ENCODE peak calls at places on chromosomes 11 and 22, in five cellular contexts. X, G, I, U and A are unnamed samples.

GRCh38 chr11:62953811-62954210 is 31.0 kb downstream of the SLC22A6 start:
- DNase-seq in G (no peak), I (no peak), U (no peak), X (no peak), A (no peak)

GRCh38 chr11:73661035-73661628 is 14.8 kb downstream of the PLEKHB1 start:
- DNase-seq in I (peak; percentile 92), X (peak; percentile 81), U (peak; percentile 95), G (peak; percentile 49), A (peak; percentile 90)

GRCh38 chr11:128745296-128746183 is 51.7 kb downstream of the FLI1 start:
- DNase-seq in I (peak; percentile 37), X (peak; percentile 12), G (no peak), U (no peak), A (no peak)

GRCh38 chr11:45852018-45852711 is 4.9 kb downstream of the CRY2 start:
- DNase-seq in U (no peak), G (no peak), I (no peak), X (no peak), A (no peak)

GRCh38 chr11:24635588-24636290 is 138.9 kb downstream of the LUZP2 start:
- DNase-seq in I (no peak), U (no peak), X (no peak), G (no peak), A (no peak)

GRCh38 chr11:111185259-111185658 is 60.3 kb upstream of the POU2AF2 start:
- DNase-seq in U (no peak), I (no peak), G (no peak), X (no peak), A (no peak)

GRCh38 chr11:13391217-13391616 is 71.8 kb downstream of the BTBD10 start:
- DNase-seq in G (no peak), X (no peak), I (no peak), U (no peak), A (no peak)

GRCh38 chr11:119206512-119207299 is 567 bp downstream of the CBL start:
- DNase-seq in I (peak; percentile 66), U (peak; percentile 72), G (peak; percentile 10), X (peak; percentile 73), A (peak; percentile 83)

GRCh38 chr11:22787565-22788162 is 41.9 kb downstream of the SVIP start:
- DNase-seq in I (peak; percentile 23), G (no peak), X (peak; percentile 54), U (no peak), A (no peak)

GRCh38 chr11:72038491-72038890 is 39.8 kb downstream of the IL18BP start:
- DNase-seq in I (peak; percentile 80), G (no peak), X (no peak), U (peak; percentile 83), A (no peak)

GRCh38 chr11:66172146-66172545 is 96.3 kb upstream of the RAB1B start:
- DNase-seq in X (peak; percentile 37), G (no peak), U (no peak), I (no peak), A (no peak)

GRCh38 chr11:122742350-122742749 is 86.8 kb downstream of the UBASH3B start:
- DNase-seq in G (no peak), U (no peak), X (no peak), I (no peak), A (no peak)

GRCh38 chr11:122741613-122742012 is 86.1 kb downstream of the UBASH3B start:
- DNase-seq in U (peak; percentile 74), X (no peak), I (peak; percentile 50), G (no peak), A (peak; percentile 58)

GRCh38 chr11:122743949-122744876 is 88.7 kb downstream of the UBASH3B start:
- DNase-seq in G (no peak), U (no peak), I (no peak), X (no peak), A (no peak)

GRCh38 chr11:122745111-122745510 is 89.6 kb downstream of the UBASH3B start:
- DNase-seq in G (no peak), U (no peak), X (no peak), I (no peak), A (no peak)

GRCh38 chr11:122743093-122743741 is 87.7 kb downstream of the UBASH3B start:
- DNase-seq in G (no peak), X (no peak), U (no peak), I (no peak), A (no peak)
- H3K4me1 ChIP-seq in G (no peaks in the 10 kb centered on the region), X (no peaks in the 10 kb centered on the region), U (no peaks in the 10 kb centered on the region), I (peaks cover 23% of the 10 kb centered on the region), A (peaks cover 53% of the 10 kb centered on the region)

DNA sequence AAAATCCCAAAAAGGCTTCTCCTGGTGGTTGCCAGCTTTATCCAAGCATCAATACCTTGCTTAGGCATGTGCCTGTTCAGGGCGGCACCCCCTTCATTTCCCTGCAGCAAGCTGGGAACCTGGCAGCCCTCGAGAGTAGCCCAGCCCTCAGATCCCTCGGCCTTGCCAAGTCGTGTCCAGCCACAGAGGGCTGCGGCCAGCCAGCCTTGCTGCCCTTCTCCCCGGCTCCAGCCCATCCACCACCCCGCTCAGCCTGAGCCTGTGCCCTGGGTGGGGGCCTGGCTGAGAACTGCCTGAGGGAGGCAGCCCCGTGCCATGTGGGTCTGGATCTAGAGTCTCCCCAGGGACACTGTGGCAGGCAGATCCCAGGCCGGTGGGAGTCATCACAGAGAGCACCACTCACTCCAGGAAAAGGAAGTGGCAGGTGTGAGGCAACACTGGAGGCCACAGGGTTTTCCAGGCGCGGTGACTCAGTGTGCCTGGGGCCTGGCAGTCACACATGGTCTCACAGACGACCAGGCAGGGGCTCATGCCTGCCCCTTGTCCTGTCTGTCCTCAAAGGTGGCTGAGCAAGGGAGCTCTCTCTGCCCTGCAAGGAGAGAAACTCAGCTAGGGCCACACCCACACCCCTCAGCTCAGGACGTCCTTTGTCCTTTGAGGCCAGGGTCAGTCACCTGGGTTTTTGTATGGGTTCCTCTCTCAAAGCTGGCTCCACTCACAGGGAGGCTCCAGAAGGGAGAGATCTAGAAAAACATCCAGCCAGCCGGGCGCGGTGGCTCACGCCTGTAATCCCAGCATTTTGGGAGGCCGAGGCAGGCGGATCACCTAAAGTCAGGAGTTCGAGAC is 12.2 kb upstream of the CDC42BPG start:
- DNase-seq in X (no peak), U (peak; percentile 94), I (no peak), G (peak; percentile 89), A (peak; percentile 86)
- TF ChIP-seq CTCF in X (no peak), U (no peak), I (no peak), G (no peak), A (no peak)

GRCh38 chr11:10654211-10655150 is 39.1 kb downstream of the IRAG1 start:
- DNase-seq in I (no peak), U (no peak), G (no peak), X (peak; percentile 89), A (no peak)
- H3K27ac ChIP-seq in I (no peak overlapping the region), U (no peak overlapping the region), G (peak overlapping the region; percentile 94), X (peak overlapping the region; percentile 47), A (no peak overlapping the region)

GRCh38 chr22:35128637-35129036 is 62.7 kb downstream of the ISX start:
- DNase-seq in U (no peak), X (no peak), G (no peak), I (no peak), A (no peak)

GRCh38 chr22:35126993-35127392 is 61.0 kb downstream of the ISX start:
- DNase-seq in U (no peak), G (no peak), I (no peak), X (no peak), A (no peak)

GRCh38 chr22:35119494-35119893 is 53.5 kb downstream of the ISX start:
- DNase-seq in I (no peak), U (no peak), G (no peak), X (no peak), A (no peak)

GRCh38 chr22:35124674-35125219 is 58.8 kb downstream of the ISX start:
- DNase-seq in X (no peak), I (no peak), U (no peak), G (no peak), A (no peak)
- H3K4me1 ChIP-seq in X (no peaks in the 10 kb centered on the region), I (no peaks in the 10 kb centered on the region), U (no peaks in the 10 kb centered on the region), G (no peaks in the 10 kb centered on the region), A (no peaks in the 10 kb centered on the region)

GRCh38 chr22:48517039-48518030 is 1310.3 kb downstream of the BRD1 start:
- DNase-seq in G (no peak), I (peak; percentile 26), U (no peak), X (no peak), A (no peak)
- TF ChIP-seq CTCF in G (no peak), I (no peak), U (no peak), X (no peak), A (no peak)

DNA sequence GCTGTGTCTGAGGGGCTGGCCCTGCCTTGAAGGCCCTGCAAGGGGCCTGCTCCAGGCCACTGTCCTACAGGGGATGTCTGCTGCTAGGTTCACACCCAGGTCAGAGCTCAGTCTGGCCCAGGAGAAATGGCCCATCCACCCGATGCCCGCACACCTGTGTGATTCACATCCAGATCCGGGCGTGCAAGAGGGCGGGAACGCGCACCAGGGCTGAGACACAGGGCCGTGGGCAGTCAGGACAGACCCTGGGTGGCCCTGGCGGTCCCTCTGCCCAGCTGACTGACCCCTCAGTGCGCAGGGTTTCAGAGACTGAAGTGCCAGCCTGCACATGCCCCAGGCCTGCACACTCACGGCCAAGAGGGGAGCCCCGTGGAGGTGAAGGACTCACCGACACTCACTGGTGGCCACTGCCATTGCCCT is 7.4 kb downstream of the TOLLIP start:
- DNase-seq in X (no peak), I (peak; percentile 15), U (no peak), G (no peak), A (no peak)
- H3K27ac ChIP-seq in X (no peak overlapping the region), I (peak overlapping the region; percentile 42), U (no peak overlapping the region), G (no peak overlapping the region), A (peak overlapping the region; percentile 37)

DNA sequence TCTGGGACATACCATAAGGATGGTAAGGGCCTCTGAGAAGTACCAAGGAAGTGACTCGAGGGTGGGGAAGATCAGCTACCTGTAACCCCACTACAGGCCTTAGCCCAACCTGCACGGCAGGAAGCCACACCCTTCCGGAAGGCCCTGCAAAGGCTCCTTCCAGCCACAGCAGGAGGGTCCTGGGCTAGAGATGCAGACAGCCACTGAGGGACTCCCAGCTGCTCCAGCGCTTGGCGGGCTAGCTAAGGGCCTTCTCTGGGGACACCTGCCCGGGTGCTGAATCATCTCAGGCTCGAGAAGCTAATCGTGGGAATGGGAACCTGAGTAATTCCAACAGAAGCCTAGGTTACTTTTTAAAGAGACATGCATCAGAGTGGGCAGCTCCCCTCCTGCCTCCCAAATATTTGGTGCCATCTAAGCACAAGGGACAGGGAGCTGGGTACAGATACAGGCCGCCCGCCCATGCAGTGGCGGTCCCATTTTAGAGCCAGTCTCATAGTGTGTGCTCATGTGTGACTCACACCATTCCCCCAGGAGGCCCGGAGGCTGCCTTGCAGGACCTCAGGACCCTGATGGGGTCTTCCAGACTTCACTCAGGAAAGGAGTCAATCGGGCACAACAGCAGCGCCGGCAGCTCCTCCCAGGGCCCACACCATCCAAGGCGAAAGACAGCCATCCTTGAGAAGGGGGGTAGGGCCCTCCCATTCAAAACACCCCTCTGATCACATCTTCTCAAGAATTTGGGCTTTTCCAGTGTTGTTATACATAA is 8.0 kb downstream of the MYH9 start:
- DNase-seq in U (no peak), X (no peak), I (no peak), G (no peak), A (no peak)
- H3K4me1 ChIP-seq in U (peaks cover 79% of the 10 kb centered on the region), X (peaks cover 8% of the 10 kb centered on the region), I (peaks cover 6% of the 10 kb centered on the region), G (peaks cover 95% of the 10 kb centered on the region), A (peaks cover 100% of the 10 kb centered on the region)